ENCODE peak calls at places on chromosomes 13 and 19, in ten cellular contexts. U, D, S, A, G, N, Y, I, L and J are unnamed samples.

GRCh38 chr13:73399347-73400216 is 340.8 kb downstream of the KLF5 start:
- DNase-seq in U (no peak), D (no peak), S (no peak), A (no peak), G (no peak), N (no peak), Y (peak; percentile 86), I (no peak), L (no peak), J (no peak)

GRCh38 chr13:100983111-100983510 is 308.5 kb upstream of the TMTC4 start:
- DNase-seq in U (no peak), D (no peak), S (no peak), A (no peak), G (no peak), N (no peak), Y (no peak), I (no peak), L (peak; percentile 52), J (no peak)

GRCh38 chr13:37681295-37682032 is 82.9 kb upstream of the POSTN start:
- DNase-seq in U (peak; percentile 16), D (no peak), S (no peak), A (peak; percentile 95), G (no peak), N (peak; percentile 76), Y (no peak), I (no peak), L (peak; percentile 66), J (no peak)

GRCh38 chr19:35248310-35249145 is at the start of gene LSR:
- DNase-seq in U (no peak), D (peak; percentile 53), S (no peak), A (no peak), G (peak; percentile 47), N (no peak), Y (peak; percentile 77), I (no peak), L (no peak), J (no peak)

GRCh38 chr13:90070362-90070761 is 1277.1 kb upstream of the MIR17HG start:
- DNase-seq in U (no peak), D (no peak), S (no peak), A (peak; percentile 13), G (no peak), N (no peak), Y (peak; percentile 38), I (no peak), L (no peak), J (no peak)

GRCh38 chr13:70087247-70087646 is 20.4 kb upstream of the ATXN8OS start:
- DNase-seq in U (no peak), D (no peak), S (no peak), A (no peak), G (no peak), N (no peak), Y (peak; percentile 61), I (no peak), L (no peak), J (no peak)

GRCh38 chr13:50037788-50038187 is 22.5 kb downstream of the KCNRG start:
- DNase-seq in U (no peak), D (no peak), S (no peak), A (no peak), G (no peak), N (no peak), Y (no peak), I (no peak), L (no peak), J (no peak)

GRCh38 chr19:1554968-1555801 is 12.9 kb downstream of the MEX3D start:
- DNase-seq in U (no peak), D (no peak), S (no peak), A (no peak), G (no peak), N (no peak), Y (no peak), I (no peak), L (no peak), J (no peak)

GRCh38 chr19:45076851-45077730 is 813 bp upstream of the ZNF296 start:
- DNase-seq in U (no peak), D (no peak), S (no peak), A (no peak), G (no peak), N (no peak), Y (no peak), I (no peak), L (no peak), J (no peak)

GRCh38 chr19:45082170-45082569 is 3.1 kb downstream of the GEMIN7 start:
- DNase-seq in U (no peak), D (no peak), S (no peak), A (no peak), G (no peak), N (no peak), Y (no peak), I (no peak), L (no peak), J (no peak)

GRCh38 chr19:45078390-45079062 is 534 bp upstream of the GEMIN7 start:
- DNase-seq in U (no peak), D (no peak), S (no peak), A (no peak), G (no peak), N (no peak), Y (no peak), I (no peak), L (no peak), J (no peak)

GRCh38 chr19:45079911-45080469 is 930 bp downstream of the GEMIN7 start:
- DNase-seq in U (no peak), D (no peak), S (no peak), A (no peak), G (no peak), N (no peak), Y (no peak), I (no peak), L (no peak), J (no peak)

DNA sequence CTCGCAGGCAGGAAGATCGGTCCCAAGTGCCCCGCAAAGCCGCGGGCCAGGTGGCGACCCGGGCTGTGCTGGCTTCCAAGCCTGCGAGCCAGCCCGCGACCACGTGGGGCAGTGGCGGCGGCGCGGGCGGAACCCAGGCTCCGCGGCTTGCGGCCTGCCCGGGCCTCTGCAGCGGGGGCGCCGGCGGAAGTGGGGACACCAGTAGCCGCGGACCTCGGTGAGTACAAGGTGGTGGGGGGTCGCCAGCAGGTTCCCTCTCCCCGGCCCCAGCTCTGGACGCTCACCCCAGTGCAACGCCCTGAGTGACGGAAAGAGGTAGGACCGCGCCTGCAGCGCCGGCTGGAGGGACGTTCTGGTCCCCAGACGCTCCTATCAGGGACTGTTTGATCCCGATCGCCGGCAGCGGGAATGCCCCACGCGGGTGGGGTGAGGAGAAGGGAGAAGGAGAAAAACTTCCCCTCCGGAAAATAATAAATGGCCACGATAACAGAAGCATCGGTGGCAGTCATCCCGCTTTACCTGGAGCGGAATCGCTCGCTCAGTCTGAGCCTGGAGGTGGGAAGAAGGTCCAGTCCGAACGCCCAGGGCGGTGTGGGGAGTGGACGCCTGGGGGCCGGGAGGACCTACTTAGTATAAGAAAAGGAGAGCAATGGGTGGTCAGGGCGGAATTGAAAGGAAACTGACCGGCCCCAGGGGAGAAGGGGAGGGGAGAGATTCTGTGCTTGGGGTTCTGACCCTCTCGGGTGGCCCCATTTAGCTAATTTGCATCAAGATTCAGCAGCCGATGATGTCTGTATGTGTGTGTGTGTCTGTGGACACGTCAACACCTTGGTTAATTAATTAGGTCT is at the start of gene GEMIN7:
- DNase-seq in U (no peak), D (peak; percentile 81), S (peak; percentile 89), A (peak; percentile 72), G (peak; percentile 84), N (no peak), Y (peak; percentile 49), I (no peak), L (peak; percentile 63), J (peak; percentile 92)
- TF ChIP-seq CTCF in U (no peak), D (peak; percentile 12), S (no peak), A (no peak), G (no peak), N (no peak), Y (peak; percentile 15), I (no peak), L (no peak), J (no peak)

DNA sequence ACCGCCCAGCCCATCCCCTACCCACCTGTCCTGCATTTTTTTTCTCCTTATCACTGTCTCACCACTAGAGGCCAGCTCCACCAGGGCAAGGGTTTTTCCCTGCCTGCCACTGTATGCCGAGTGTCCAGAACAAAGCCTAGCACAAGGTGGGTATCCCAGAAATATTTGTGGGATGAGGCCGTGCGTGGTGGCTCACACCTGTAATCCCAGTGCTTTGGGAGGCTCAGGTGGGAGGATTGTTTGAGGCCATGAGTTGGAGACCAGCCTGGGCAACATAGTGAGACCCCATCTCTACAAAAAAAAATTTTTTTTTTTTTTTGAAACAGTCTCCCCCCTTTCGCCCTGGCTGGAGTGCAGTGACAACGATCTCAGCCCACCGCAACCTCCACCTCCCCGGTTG is 2.9 kb upstream of the MRI1 start:
- DNase-seq in U (no peak), D (no peak), S (no peak), A (no peak), G (no peak), N (no peak), Y (no peak), I (no peak), L (no peak), J (no peak)
- TF ChIP-seq CTCF in U (no peak), D (no peak), S (peak; percentile 9), A (no peak), G (no peak), N (no peak), Y (no peak), I (no peak), L (no peak), J (no peak)

GRCh38 chr19:18771328-18772242 is 19.5 kb downstream of the COMP start:
- DNase-seq in U (no peak), D (no peak), S (peak; percentile 85), A (no peak), G (no peak), N (no peak), Y (no peak), I (no peak), L (no peak), J (peak; percentile 38)
- TF ChIP-seq CTCF in U (no peak), D (no peak), S (peak; percentile 82), A (peak; percentile 30), G (no peak), N (peak; percentile 13), Y (peak; percentile 25), I (peak; percentile 44), L (no peak), J (peak; percentile 29)

GRCh38 chr13:98484289-98485219 is 92.4 kb downstream of the STK24 start:
- DNase-seq in U (peak; percentile 82), D (peak; percentile 61), S (no peak), A (peak; percentile 91), G (peak; percentile 82), N (peak; percentile 90), Y (peak; percentile 99), I (no peak), L (peak; percentile 90), J (no peak)

GRCh38 chr13:98481511-98481951 is 95.4 kb downstream of the STK24 start:
- DNase-seq in U (no peak), D (no peak), S (no peak), A (no peak), G (no peak), N (no peak), Y (no peak), I (no peak), L (no peak), J (no peak)

GRCh38 chr13:98483636-98484288 is 93.1 kb downstream of the STK24 start:
- DNase-seq in U (no peak), D (no peak), S (no peak), A (no peak), G (no peak), N (no peak), Y (no peak), I (no peak), L (no peak), J (no peak)

GRCh38 chr13:98480915-98481510 is 95.9 kb downstream of the STK24 start:
- DNase-seq in U (no peak), D (peak; percentile 55), S (no peak), A (no peak), G (no peak), N (no peak), Y (no peak), I (no peak), L (no peak), J (peak; percentile 44)

DNA sequence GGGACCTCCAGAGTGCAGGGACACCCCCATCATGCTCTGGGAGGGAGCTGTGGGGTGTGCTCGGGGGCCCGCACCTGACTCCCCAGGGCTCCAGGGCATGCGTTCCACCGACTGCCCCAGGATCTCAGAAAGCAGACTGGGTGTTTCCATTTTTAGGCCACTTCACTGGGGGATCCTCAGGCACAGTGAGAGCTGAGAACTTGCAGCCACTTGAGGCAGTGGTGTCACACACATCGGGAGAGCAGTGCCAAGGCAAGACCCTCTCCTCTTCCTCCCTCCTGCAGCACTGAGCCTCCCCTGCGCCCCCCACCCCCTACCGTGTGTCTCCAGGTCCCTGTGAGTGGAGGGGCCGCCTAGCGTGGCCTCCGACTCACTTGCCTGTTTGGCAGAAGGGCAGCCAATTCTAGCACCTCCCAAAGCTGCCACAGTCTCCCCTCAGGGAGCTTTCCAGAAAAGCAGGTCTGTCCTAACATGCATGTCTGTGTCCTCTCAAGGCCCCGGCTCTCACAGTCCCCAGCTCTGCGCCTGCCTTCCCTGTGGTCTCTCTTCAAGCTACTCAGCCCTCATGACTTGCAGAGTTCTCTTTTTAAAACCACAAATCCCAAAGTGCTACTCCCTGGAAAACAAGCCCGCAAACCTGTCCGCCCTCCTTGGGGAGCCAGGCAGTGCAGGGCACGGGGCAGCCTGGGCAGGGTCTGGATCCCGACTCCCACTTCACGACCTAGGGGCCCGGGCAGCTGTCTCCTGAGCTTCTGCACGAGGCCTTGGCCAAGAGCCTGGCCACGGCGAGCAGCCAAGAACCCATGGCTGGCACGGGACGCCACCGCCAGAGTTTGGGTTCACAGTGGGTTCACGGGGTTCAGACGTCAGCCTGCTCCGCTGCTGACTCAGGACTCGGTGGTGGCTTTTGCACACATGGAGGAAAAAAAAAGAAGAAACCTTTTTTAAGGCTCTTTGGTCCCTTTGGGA is 94.1 kb downstream of the STK24 start:
- DNase-seq in U (peak; percentile 61), D (peak; percentile 74), S (no peak), A (peak; percentile 57), G (peak; percentile 68), N (no peak), Y (peak; percentile 44), I (no peak), L (no peak), J (no peak)
- TF ChIP-seq CTCF in U (peak; percentile 25), D (peak; percentile 48), S (peak; percentile 39), A (peak; percentile 9), G (peak; percentile 19), N (peak; percentile 34), Y (peak; percentile 18), I (no peak), L (peak; percentile 6), J (no peak)